ENCODE peak calls at places on chromosomes 12 and 14, in nine cellular contexts. K is amniotic stem cell; P is choroid plexus epithelial cell; N is lung; U is heart left ventricle; I is HTR-8/SVneo; G is SW480; C is EH; E is stimulated activated CD8-positive, alpha-beta memory T cell treated with anti-CD3 and anti-CD28 coated beads, Interleukin-15, amount 100 ng/mL, for 4 hours. T is an unnamed sample.

GRCh38 chr12:77167801-77168200 is 102.4 kb upstream of the E2F7 start:
- DNase-seq in K (no peak), P (no peak), N (no peak), U (no peak), I (no peak), G (no peak), C (peak), E (no peak), T (no peak)

GRCh38 chr12:119020377-119021360 is 39.3 kb downstream of the SRRM4 start:
- DNase-seq in K (no peak), P (no peak), N (peak), U (no peak), I (no peak), G (peak), C (no peak), E (no peak), T (no peak)

GRCh38 chr12:76329163-76329562 is 19.1 kb downstream of the BBS10 start:
- DNase-seq in K (peak), P (peak), N (no peak), U (no peak), I (peak), G (peak), C (peak), E (no peak), T (no peak)

GRCh38 chr12:3564411-3564810 is 73.4 kb downstream of the PRMT8 start:
- DNase-seq in K (no peak), P (no peak), N (no peak), U (no peak), I (no peak), G (no peak), C (peak), E (no peak), T (no peak)

GRCh38 chr14:72513994-72514659 is 379.8 kb downstream of the DPF3 start:
- DNase-seq in K (peak), P (peak), N (no peak), U (no peak), I (peak), G (peak), C (peak), E (no peak), T (no peak)

GRCh38 chr14:91570021-91570420 is 59.9 kb upstream of the PPP4R3A start:
- DNase-seq in K (no peak), P (no peak), N (no peak), U (no peak), I (no peak), G (no peak), C (no peak), E (no peak), T (no peak)

GRCh38 chr12:109592905-109593272 is 19.3 kb downstream of the MVK start:
- DNase-seq in K (no peak), P (no peak), N (no peak), U (peak), I (no peak), G (no peak), C (no peak), E (no peak), T (no peak)

GRCh38 chr12:8482446-8483080 is 26.8 kb downstream of the CLEC6A start:
- DNase-seq in K (no peak), P (no peak), N (no peak), U (peak), I (no peak), G (peak), C (no peak), E (no peak), T (no peak)

GRCh38 chr14:41817626-41818025 is 210.9 kb downstream of the LRFN5 start:
- DNase-seq in K (no peak), P (peak), N (no peak), U (no peak), I (no peak), G (no peak), C (no peak), E (no peak), T (no peak)

GRCh38 chr12:117854339-117855012 is 114.3 kb downstream of the KSR2 start:
- DNase-seq in K (no peak), P (peak), N (peak), U (no peak), I (no peak), G (peak), C (peak), E (no peak), T (no peak)

GRCh38 chr12:99386907-99387306 is 260.6 kb upstream of the GARIN6 start:
- DNase-seq in K (peak), P (peak), N (no peak), U (no peak), I (peak), G (peak), C (peak), E (no peak), T (no peak)

GRCh38 chr12:93348568-93349435 is 28.9 kb upstream of the NUDT4 start:
- DNase-seq in K (no peak), P (no peak), N (no peak), U (no peak), I (no peak), G (no peak), C (peak), E (no peak), T (no peak)

GRCh38 chr12:7835766-7836165 is 36.9 kb downstream of the SLC2A14 start:
- DNase-seq in K (no peak), P (no peak), N (no peak), U (no peak), I (no peak), G (no peak), C (no peak), E (no peak), T (no peak)